ENCODE peak calls at places on chromosomes 4 and X, in four cellular contexts. G is NCI-H2029, D is PC-3, F is T-helper 9 cell. A is an unnamed sample.

GRCh38 chr4:81032174-81032551 is 1.7 kb downstream of the BMP3 start:
- DNase-seq in G (no peak), D (peak), F (no peak), A (no peak)

GRCh38 chr4:112144546-112145325 is 518 bp upstream of the FAM241A start:
- DNase-seq in G (no peak), D (no peak), F (peak), A (peak)

GRCh38 chr4:76106442-76106841 is 31.9 kb downstream of the ART3 start:
- DNase-seq in G (no peak), D (no peak), F (no peak), A (no peak)

GRCh38 chrX:110142096-110142495 is 139.2 kb downstream of the TMEM164 start:
- DNase-seq in G (no peak), D (no peak), F (no peak), A (no peak)

GRCh38 chr4:71537551-71538065 is 198.8 kb downstream of the SLC4A4 start:
- DNase-seq in G (no peak), D (no peak), F (no peak), A (no peak)

GRCh38 chr4:2406920-2407319 is 11.5 kb downstream of the ZFYVE28 start:
- DNase-seq in G (no peak), D (no peak), F (no peak), A (no peak)

GRCh38 chr4:53633608-53634007 is 42.3 kb upstream of the LNX1 start:
- DNase-seq in G (no peak), D (no peak), F (no peak), A (no peak)

GRCh38 chr4:23654791-23655190 is 235.1 kb downstream of the PPARGC1A start:
- DNase-seq in G (no peak), D (peak), F (no peak), A (no peak)

GRCh38 chr4:76990288-76991080 is 40.9 kb downstream of the SEPTIN11 start:
- DNase-seq in G (no peak), D (no peak), F (no peak), A (no peak)

GRCh38 chr4:186904104-186904503 is 180.4 kb upstream of the FAT1 start:
- DNase-seq in G (no peak), D (peak), F (no peak), A (no peak)

GRCh38 chr4:48114396-48114795 is 19.7 kb downstream of the TXK start:
- DNase-seq in G (no peak), D (no peak), F (no peak), A (no peak)

GRCh38 chrX:69066021-69066757 is 99.1 kb downstream of the PJA1 start:
- DNase-seq in G (no peak), D (no peak), F (no peak), A (no peak)

GRCh38 chrX:46582325-46582724 is 8.8 kb downstream of the CHST7 start:
- DNase-seq in G (no peak), D (peak), F (no peak), A (no peak)

GRCh38 chrX:153794897-153795816 is 689 bp downstream of the SSR4 start:
- DNase-seq in G (no peak), D (no peak), F (no peak), A (no peak)

GRCh38 chr4:148980782-148981181 is 538.6 kb upstream of the NR3C2 start:
- DNase-seq in G (no peak), D (no peak), F (no peak), A (no peak)

A was measured in effector memory CD4-positive, alpha-beta T cell.